ENCODE peak calls at places on chromosome 18, in seven cellular contexts. O is GM10248, W is fibroblast of lung, G is left ventricle myocardium inferior, U is neural crest cell, Y is mesothelial cell of epicardium, F is nephron progenitor cell. J is an unnamed sample.

GRCh38 chr18:48804856-48805610 is 145.7 kb downstream of the SMAD7 start:
- DNase-seq in O (no peak), W (no peak), G (peak; percentile 5), U (no peak), Y (no peak), F (peak; percentile 0), J (no peak)

GRCh38 chr18:61761875-61762274 is 130.9 kb downstream of the RNF152 start:
- DNase-seq in O (no peak), W (no peak), G (no peak), U (no peak), Y (no peak), F (no peak), J (no peak)

GRCh38 chr18:9101730-9102390 is 639 bp upstream of the NDUFV2 start:
- DNase-seq in O (peak; percentile 50), W (peak; percentile 76), G (no peak), U (no peak), Y (no peak), F (no peak), J (no peak)

GRCh38 chr18:67425724-67426123 is 90.8 kb downstream of the DSEL start:
- DNase-seq in O (no peak), W (peak; percentile 99), G (no peak), U (no peak), Y (no peak), F (no peak), J (no peak)

GRCh38 chr18:45978084-45978483 is 11.0 kb upstream of the EPG5 start:
- DNase-seq in O (no peak), W (no peak), G (no peak), U (no peak), Y (no peak), F (no peak), J (no peak)

GRCh38 chr18:12686100-12686499 is 16.4 kb downstream of the CEP76 start:
- DNase-seq in O (no peak), W (peak; percentile 29), G (no peak), U (no peak), Y (no peak), F (no peak), J (no peak)

GRCh38 chr18:53567935-53568574 is 656.4 kb downstream of the MBD2 start:
- DNase-seq in O (peak; percentile 41), W (peak; percentile 16), G (no peak), U (peak; percentile 4), Y (no peak), F (peak; percentile 11), J (no peak)

GRCh38 chr18:23225518-23225917 is 90.2 kb downstream of the CABLES1 start:
- DNase-seq in O (no peak), W (peak; percentile 98), G (no peak), U (no peak), Y (no peak), F (no peak), J (no peak)

GRCh38 chr18:45894818-45895217 is 69.3 kb downstream of the SIGLEC15 start:
- DNase-seq in O (no peak), W (no peak), G (no peak), U (no peak), Y (no peak), F (no peak), J (no peak)

GRCh38 chr18:77711096-77711495 is 461.4 kb downstream of the GALR1 start:
- DNase-seq in O (no peak), W (no peak), G (no peak), U (no peak), Y (no peak), F (no peak), J (no peak)

GRCh38 chr18:48554610-48555400 is 16.0 kb downstream of the CTIF start:
- DNase-seq in O (no peak), W (no peak), G (no peak), U (no peak), Y (no peak), F (no peak), J (peak; percentile 73)

GRCh38 chr18:832085-832681 is 20.1 kb upstream of the YES1 start:
- DNase-seq in O (no peak), W (no peak), G (peak; percentile 17), U (no peak), Y (no peak), F (peak; percentile 57), J (no peak)

GRCh38 chr18:9575558-9575957 is 38.8 kb downstream of the PPP4R1 start:
- DNase-seq in O (peak; percentile 51), W (peak; percentile 92), G (peak; percentile 44), U (peak; percentile 55), Y (peak; percentile 50), F (peak; percentile 61), J (no peak)

GRCh38 chr18:26655614-26656400 is 107.5 kb upstream of the KCTD1 start:
- DNase-seq in O (no peak), W (peak; percentile 53), G (peak; percentile 51), U (peak; percentile 56), Y (peak; percentile 25), F (peak; percentile 68), J (no peak)
- TF ChIP-seq CTCF in O (no peak), W (no peak), G (peak; percentile 29), U (peak; percentile 54), Y (no peak), F (no peak), J (no peak)

DNA sequence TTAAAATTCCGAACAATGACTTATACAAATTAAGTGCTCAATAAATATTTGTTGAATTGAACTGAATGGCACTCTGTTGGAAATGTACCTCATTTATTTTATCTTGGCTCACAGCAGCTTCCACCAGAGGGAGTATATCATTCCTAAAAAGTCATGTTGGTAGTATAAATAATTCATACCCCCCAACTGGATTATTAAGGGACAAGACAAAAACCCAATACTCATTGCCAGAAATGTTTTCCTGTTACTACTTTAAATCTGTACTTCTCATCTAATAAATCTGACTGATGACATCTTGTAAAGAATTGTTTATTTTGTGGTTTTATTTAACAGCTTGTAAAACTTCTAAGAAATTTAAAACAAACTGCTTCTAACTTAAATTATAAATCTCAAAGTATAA is 163.9 kb downstream of the CDH2 start:
- DNase-seq in O (no peak), W (peak; percentile 13), G (no peak), U (no peak), Y (no peak), F (no peak), J (no peak)
- TF ChIP-seq CTCF in O (no peak), W (peak; percentile 64), G (peak; percentile 54), U (peak; percentile 60), Y (no peak), F (peak; percentile 21), J (peak; percentile 33)

DNA sequence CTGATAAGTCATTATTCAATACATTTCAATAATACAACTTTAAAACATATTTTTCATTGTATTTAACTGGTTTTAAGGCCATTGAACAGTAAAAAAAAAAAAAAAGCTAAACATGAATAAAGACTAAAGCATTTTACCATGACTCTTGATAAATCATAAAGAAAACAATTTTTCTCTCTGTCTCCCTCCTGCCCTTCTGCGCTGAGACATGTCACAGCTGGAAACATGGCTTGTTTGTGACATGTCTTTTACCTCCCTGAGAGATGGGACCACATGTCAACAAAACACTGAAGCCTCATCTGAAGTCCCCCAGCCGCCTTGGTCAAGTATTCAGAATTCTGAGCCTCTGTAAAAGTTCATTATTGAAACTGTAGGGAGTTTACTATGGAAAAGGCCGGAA is 221.1 kb downstream of the ZNF407 start:
- DNase-seq in O (no peak), W (no peak), G (no peak), U (no peak), Y (no peak), F (no peak), J (no peak)
- TF ChIP-seq CTCF in O (no peak), W (no peak), G (no peak), U (no peak), Y (no peak), F (no peak), J (no peak)

GRCh38 chr18:79208882-79209281 is 139.7 kb downstream of the ATP9B start:
- DNase-seq in O (no peak), W (no peak), G (peak; percentile 48), U (no peak), Y (no peak), F (no peak), J (no peak)

GRCh38 chr18:79210002-79210910 is 141.1 kb downstream of the ATP9B start:
- DNase-seq in O (no peak), W (no peak), G (no peak), U (no peak), Y (no peak), F (no peak), J (no peak)

GRCh38 chr18:79203017-79203605 is 133.9 kb downstream of the ATP9B start:
- DNase-seq in O (no peak), W (peak; percentile 63), G (no peak), U (no peak), Y (no peak), F (no peak), J (no peak)

GRCh38 chr18:79204889-79205807 is 136.0 kb downstream of the ATP9B start:
- DNase-seq in O (no peak), W (no peak), G (no peak), U (no peak), Y (no peak), F (no peak), J (no peak)

DNA sequence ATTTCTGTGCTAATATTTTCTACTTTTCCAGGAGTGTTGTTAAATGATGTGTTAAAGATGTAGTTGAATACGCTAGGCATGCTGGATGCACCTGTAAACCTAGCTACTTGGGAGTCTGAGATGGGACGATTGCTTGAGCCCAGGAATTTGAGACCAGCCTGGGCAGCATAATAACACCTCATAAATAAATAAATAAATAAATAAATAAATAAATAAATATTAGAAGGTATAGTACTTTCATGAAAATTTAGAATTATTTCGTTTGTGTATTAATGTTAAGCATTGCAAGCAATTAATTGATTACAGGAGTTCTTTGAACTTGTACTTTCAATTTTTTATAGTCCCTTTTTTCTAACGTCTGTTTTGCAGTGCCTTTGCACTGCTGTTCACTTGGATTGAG is 137.2 kb downstream of the ATP9B start:
- DNase-seq in O (no peak), W (no peak), G (no peak), U (no peak), Y (no peak), F (no peak), J (no peak)
- TF ChIP-seq CTCF in O (no peak), W (no peak), G (no peak), U (no peak), Y (no peak), F (no peak), J (no peak)

GRCh38 chr18:26806224-26806623 is 59.3 kb downstream of the AQP4 start:
- DNase-seq in O (no peak), W (no peak), G (no peak), U (no peak), Y (no peak), F (no peak), J (no peak)

GRCh38 chr18:26802330-26803200 is 62.9 kb downstream of the AQP4 start:
- DNase-seq in O (no peak), W (no peak), G (no peak), U (no peak), Y (no peak), F (peak; percentile 16), J (no peak)

GRCh38 chr18:26803643-26804042 is 61.9 kb downstream of the AQP4 start:
- DNase-seq in O (no peak), W (no peak), G (no peak), U (no peak), Y (no peak), F (no peak), J (no peak)

GRCh38 chr18:26804474-26804873 is 61.0 kb downstream of the AQP4 start:
- DNase-seq in O (no peak), W (no peak), G (no peak), U (peak; percentile 10), Y (no peak), F (peak; percentile 20), J (no peak)
- TF ChIP-seq CTCF in O (peak; percentile 22), W (no peak), G (peak; percentile 62), U (peak; percentile 60), Y (no peak), F (no peak), J (peak; percentile 32)

J was measured in D721Med.